ENCODE peak calls at places on chromosomes 11 and 22, in four cellular contexts. One of them, this sample, is unnamed.

GRCh38 chr11:126357969-126358762 is 2.7 kb downstream of the ST3GAL4 start:
- DNase-seq in suprapubic skin: peak; percentile 66
- DNase-seq in sigmoid colon: peak; percentile 63
- DNase-seq in stomach: no peak
- DNase-seq in this sample: no peak

GRCh38 chr11:102760355-102761035 is 19.9 kb downstream of the MMP10 start:
- DNase-seq in suprapubic skin: no peak
- DNase-seq in sigmoid colon: no peak
- DNase-seq in stomach: no peak
- DNase-seq in this sample: no peak

GRCh38 chr11:18245396-18245795 is 3.1 kb downstream of the SAA2 start:
- DNase-seq in suprapubic skin: no peak
- DNase-seq in sigmoid colon: no peak
- DNase-seq in stomach: no peak
- DNase-seq in this sample: no peak

GRCh38 chr11:5600374-5600851 is 4.0 kb downstream of the TRIM6 start:
- DNase-seq in suprapubic skin: peak; percentile 65
- DNase-seq in sigmoid colon: peak; percentile 87
- DNase-seq in stomach: peak; percentile 77
- DNase-seq in this sample: peak; percentile 73

GRCh38 chr22:46514592-46515207 is 22.7 kb downstream of the CELSR1 start:
- DNase-seq in suprapubic skin: no peak
- DNase-seq in sigmoid colon: no peak
- DNase-seq in stomach: no peak
- DNase-seq in this sample: no peak

GRCh38 chr11:20355221-20356219 is 8.0 kb upstream of the HTATIP2 start:
- DNase-seq in suprapubic skin: no peak
- DNase-seq in sigmoid colon: no peak
- DNase-seq in stomach: peak; percentile 35
- DNase-seq in this sample: peak; percentile 51

GRCh38 chr11:10973416-10973815 is 115.6 kb upstream of the ZBED5 start:
- DNase-seq in suprapubic skin: no peak
- DNase-seq in sigmoid colon: no peak
- DNase-seq in stomach: no peak
- DNase-seq in this sample: no peak

GRCh38 chr11:94511932-94512781 is at the start of gene C11orf97:
- DNase-seq in suprapubic skin: peak; percentile 62
- DNase-seq in sigmoid colon: peak; percentile 72
- DNase-seq in stomach: peak; percentile 59
- DNase-seq in this sample: peak; percentile 59

GRCh38 chr11:131864205-131864604 is 493.8 kb downstream of the NTM start:
- DNase-seq in suprapubic skin: no peak
- DNase-seq in sigmoid colon: no peak
- DNase-seq in stomach: no peak
- DNase-seq in this sample: no peak

GRCh38 chr11:63516109-63516508 is 10.2 kb downstream of the LGALS12 start:
- DNase-seq in suprapubic skin: no peak
- DNase-seq in sigmoid colon: no peak
- DNase-seq in stomach: no peak
- DNase-seq in this sample: no peak

GRCh38 chr11:119861160-119861559 is 132.2 kb upstream of the NECTIN1 start:
- DNase-seq in suprapubic skin: no peak
- DNase-seq in sigmoid colon: no peak
- DNase-seq in stomach: no peak
- DNase-seq in this sample: no peak

GRCh38 chr11:17277024-17277584 is 565 bp downstream of the NUCB2 start:
- DNase-seq in suprapubic skin: peak; percentile 74
- DNase-seq in sigmoid colon: peak; percentile 77
- DNase-seq in stomach: no peak
- DNase-seq in this sample: no peak

GRCh38 chr11:96207459-96208449 is 135.2 kb downstream of the MAML2 start:
- DNase-seq in suprapubic skin: no peak
- DNase-seq in sigmoid colon: no peak
- DNase-seq in stomach: no peak
- DNase-seq in this sample: peak; percentile 52

GRCh38 chr11:11960687-11961086 is 47.7 kb downstream of the DKK3 start:
- DNase-seq in suprapubic skin: no peak
- DNase-seq in sigmoid colon: no peak
- DNase-seq in stomach: no peak
- DNase-seq in this sample: no peak

GRCh38 chr11:78489184-78489583 is 71.6 kb upstream of the GAB2 start:
- DNase-seq in suprapubic skin: no peak
- DNase-seq in sigmoid colon: no peak
- DNase-seq in stomach: no peak
- DNase-seq in this sample: no peak

GRCh38 chr11:65043881-65044501 is 3.0 kb downstream of the SAC3D1 start:
- DNase-seq in suprapubic skin: no peak
- DNase-seq in sigmoid colon: peak; percentile 74
- DNase-seq in stomach: no peak
- DNase-seq in this sample: peak; percentile 37
- TF ChIP-seq POLR2AphosphoS5 in suprapubic skin: no peak
- TF ChIP-seq POLR2AphosphoS5 in sigmoid colon: no peak
- TF ChIP-seq POLR2AphosphoS5 in stomach: no peak
- TF ChIP-seq POLR2AphosphoS5 in this sample: no peak

GRCh38 chr11:130110325-130111108 is 40.8 kb downstream of the APLP2 start:
- DNase-seq in suprapubic skin: no peak
- DNase-seq in sigmoid colon: no peak
- DNase-seq in stomach: no peak
- DNase-seq in this sample: no peak
- TF ChIP-seq EP300 in suprapubic skin: no peak
- TF ChIP-seq EP300 in sigmoid colon: no peak
- TF ChIP-seq EP300 in stomach: no peak
- TF ChIP-seq EP300 in this sample: no peak

GRCh38 chr22:38067771-38068360 is 10.7 kb downstream of the PICK1 start:
- DNase-seq in suprapubic skin: no peak
- DNase-seq in sigmoid colon: no peak
- DNase-seq in stomach: no peak
- DNase-seq in this sample: no peak
- H3K4me1 ChIP-seq in suprapubic skin: peaks cover 23% of the 10 kb centered on the region
- H3K4me1 ChIP-seq in sigmoid colon: peaks cover 25% of the 10 kb centered on the region
- H3K4me1 ChIP-seq in stomach: peaks cover 13% of the 10 kb centered on the region
- H3K4me1 ChIP-seq in this sample: peaks cover 7% of the 10 kb centered on the region

GRCh38 chr22:23192558-23192957 is 12.2 kb downstream of the BCR start:
- DNase-seq in suprapubic skin: no peak
- DNase-seq in sigmoid colon: no peak
- DNase-seq in stomach: no peak
- DNase-seq in this sample: no peak

GRCh38 chr22:23193420-23193819 is 13.1 kb downstream of the BCR start:
- DNase-seq in suprapubic skin: no peak
- DNase-seq in sigmoid colon: no peak
- DNase-seq in stomach: no peak
- DNase-seq in this sample: no peak

GRCh38 chr22:23193882-23194281 is 13.6 kb downstream of the BCR start:
- DNase-seq in suprapubic skin: no peak
- DNase-seq in sigmoid colon: no peak
- DNase-seq in stomach: no peak
- DNase-seq in this sample: no peak

GRCh38 chr22:23190526-23190925 is 10.2 kb downstream of the BCR start:
- DNase-seq in suprapubic skin: no peak
- DNase-seq in sigmoid colon: no peak
- DNase-seq in stomach: no peak
- DNase-seq in this sample: no peak

DNA sequence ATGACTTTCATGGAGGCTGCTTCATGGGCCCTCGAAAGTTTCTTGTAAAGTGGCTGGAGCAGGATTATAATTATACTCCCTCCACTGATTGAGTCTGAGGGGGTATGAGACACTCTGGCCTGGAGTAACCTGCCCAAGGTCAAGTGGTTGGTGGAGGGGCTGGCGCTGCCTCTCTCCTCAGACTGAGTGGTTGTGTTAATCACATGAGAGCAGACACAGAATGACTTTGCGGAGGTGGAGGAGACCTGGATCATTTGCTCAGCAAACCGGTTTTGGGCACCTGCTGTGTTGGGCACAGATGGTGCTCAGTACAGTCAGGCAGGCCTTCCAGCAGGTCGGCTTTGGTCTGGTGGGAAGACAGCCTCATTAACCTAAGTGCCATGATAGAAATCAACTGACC is 11.8 kb downstream of the BCR start:
- DNase-seq in suprapubic skin: no peak
- DNase-seq in sigmoid colon: no peak
- DNase-seq in stomach: peak; percentile 77
- DNase-seq in this sample: no peak
- TF ChIP-seq POLR2AphosphoS5 in suprapubic skin: no peak
- TF ChIP-seq POLR2AphosphoS5 in sigmoid colon: no peak
- TF ChIP-seq POLR2AphosphoS5 in stomach: peak; percentile 54
- TF ChIP-seq POLR2AphosphoS5 in this sample: no peak

DNA sequence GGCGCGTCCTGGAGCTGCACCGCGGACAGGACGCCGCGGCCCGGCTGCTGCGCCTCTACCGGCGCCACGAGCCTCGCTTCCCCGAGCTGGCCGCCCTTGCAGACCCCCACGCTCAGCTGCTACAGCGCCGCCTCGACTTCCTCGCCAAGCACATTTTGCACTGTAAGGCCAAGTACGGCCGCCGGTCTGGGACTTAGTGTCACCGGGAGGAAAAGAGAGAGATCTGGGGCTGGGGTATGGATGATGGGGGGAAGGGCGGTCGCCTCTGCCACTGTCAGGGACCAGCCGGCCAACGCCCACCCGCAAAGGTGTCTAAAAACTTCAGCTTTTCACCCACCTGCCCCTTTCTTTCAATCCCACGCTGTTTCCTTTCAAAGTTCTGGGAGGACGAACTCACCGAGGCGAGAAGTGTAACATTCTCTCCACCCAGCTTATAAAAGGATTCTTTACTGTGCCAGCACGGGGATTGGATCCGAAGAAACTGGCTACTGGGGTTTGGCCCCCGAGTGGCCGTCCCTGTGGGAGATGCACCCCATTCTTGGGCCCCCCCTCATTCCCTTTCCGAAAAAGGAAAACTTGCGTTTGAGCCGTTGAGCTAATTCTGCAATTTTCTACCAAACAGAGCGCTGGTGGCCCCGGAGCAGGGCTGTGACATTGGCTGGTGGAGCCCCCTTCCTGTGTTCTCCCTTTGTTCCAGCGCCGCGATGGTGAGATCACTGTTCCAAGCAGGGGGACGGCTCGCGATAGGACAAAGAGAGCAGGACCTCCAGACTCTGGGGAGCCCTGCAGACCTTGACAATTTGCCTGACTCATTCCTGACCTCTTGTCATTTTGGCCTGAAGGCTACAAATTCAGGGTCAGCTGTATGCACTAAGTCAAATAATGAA is 1.7 kb downstream of the FJX1 start:
- DNase-seq in suprapubic skin: no peak
- DNase-seq in sigmoid colon: peak; percentile 63
- DNase-seq in stomach: no peak
- DNase-seq in this sample: peak; percentile 8
- TF ChIP-seq EP300 in suprapubic skin: no peak
- TF ChIP-seq EP300 in sigmoid colon: no peak
- TF ChIP-seq EP300 in stomach: no peak
- TF ChIP-seq EP300 in this sample: no peak

GRCh38 chr22:36453855-36454378 is 27.5 kb downstream of the TXN2 start:
- DNase-seq in suprapubic skin: no peak
- DNase-seq in sigmoid colon: no peak
- DNase-seq in stomach: no peak
- DNase-seq in this sample: no peak
- H3K4me1 ChIP-seq in suprapubic skin: peaks cover 52% of the 10 kb centered on the region
- H3K4me1 ChIP-seq in sigmoid colon: peaks cover 56% of the 10 kb centered on the region
- H3K4me1 ChIP-seq in stomach: peaks cover 66% of the 10 kb centered on the region
- H3K4me1 ChIP-seq in this sample: peaks cover 50% of the 10 kb centered on the region

This sample was measured in transverse colon.